ENCODE peak calls at places on chromosomes 16 and 17, in eight cellular contexts. H is lung; R is CD4-positive, alpha-beta T cell; Z is stimulated activated CD4-positive, alpha-beta T cell treated with anti-CD3 and anti-CD28 coated beads, Interleukin-1b, Interleukin-23, amount 100 ng/mL, for 1 hour; F is GM13976; D is uterus; C is neural progenitor cell; W is T-helper 2 cell. X is an unnamed sample.

GRCh38 chr16:10729649-10730048 is 14.0 kb upstream of the NUBP1 start:
- DNase-seq in H (peak), D (no peak), F (no peak), C (peak), Z (no peak), W (no peak), R (no peak), X (no peak)

GRCh38 chr17:77555741-77556291 is 402.7 kb upstream of the TNRC6C start:
- DNase-seq in W (peak), D (no peak), R (no peak), F (no peak), C (peak), H (peak), Z (no peak), X (peak)

GRCh38 chr16:71348262-71349085 is 10.0 kb upstream of the CALB2 start:
- DNase-seq in H (no peak), W (no peak), F (no peak), Z (no peak), C (no peak), D (no peak), R (no peak), X (no peak)

GRCh38 chr17:79281803-79282202 is 207.2 kb downstream of the ENGASE start:
- DNase-seq in R (no peak), H (no peak), C (no peak), D (no peak), Z (no peak), W (no peak), F (no peak), X (no peak)

GRCh38 chr17:82825540-82826124 is 14.2 kb downstream of the ZNF750 start:
- DNase-seq in F (no peak), W (no peak), R (no peak), Z (no peak), C (no peak), D (no peak), H (no peak), X (no peak)

GRCh38 chr16:78811247-78811646 is 711.8 kb downstream of the WWOX start:
- DNase-seq in W (no peak), Z (no peak), F (no peak), D (no peak), H (no peak), R (no peak), C (no peak), X (no peak)

GRCh38 chr17:47789611-47790520 is 31.7 kb downstream of the OSBPL7 start:
- DNase-seq in W (peak), F (peak), C (peak), R (peak), H (no peak), D (no peak), Z (peak), X (peak)

GRCh38 chr16:49000594-49000993 is 281.0 kb downstream of the CBLN1 start:
- DNase-seq in R (no peak), F (no peak), Z (no peak), W (no peak), H (no peak), C (peak), D (no peak), X (no peak)

GRCh38 chr16:68951991-68952877 is 108.9 kb downstream of the TANGO6 start:
- DNase-seq in F (no peak), W (no peak), Z (no peak), R (no peak), H (no peak), C (no peak), D (no peak), X (no peak)

GRCh38 chr16:23836404-23837291 is 865 bp downstream of the PRKCB start:
- DNase-seq in C (peak), D (no peak), R (peak), W (peak), H (peak), F (peak), Z (no peak), X (peak)

GRCh38 chr16:30927789-30928378 is 4.5 kb downstream of the FBXL19 start:
- DNase-seq in W (peak), H (peak), Z (no peak), C (peak), D (peak), F (peak), R (peak), X (peak)

GRCh38 chr17:57097832-57098421 is 12.9 kb downstream of the AKAP1 start:
- DNase-seq in W (no peak), D (peak), F (no peak), R (no peak), C (no peak), Z (no peak), H (no peak), X (peak)

GRCh38 chr16:89193021-89193575 is 7.2 kb downstream of the SLC22A31 start:
- DNase-seq in W (peak), C (peak), F (peak), R (peak), Z (no peak), H (peak), D (peak), X (peak)

GRCh38 chr16:61042736-61043135 is 993.5 kb downstream of the CDH8 start:
- DNase-seq in R (no peak), D (no peak), H (no peak), W (no peak), C (peak), Z (no peak), F (no peak), X (no peak)